ENCODE peak calls at places on chromosomes 3 and 15, in four cellular contexts. X is K562, E is fibroblast of lung, D is GM12878. K is an unnamed sample.
A peak's percentile ranks its signal among the peaks of the same experiment; 100 is the strongest.

GRCh38 chr15:88700716-88701115 is 61.9 kb downstream of the ISG20 start:
- DNase-seq in X (no peak), E (no peak), D (no peak), K (no peak)

GRCh38 chr3:186782542-186783069 is 771 bp upstream of the EIF4A2 start:
- DNase-seq in X (no peak), E (no peak), D (no peak), K (no peak)

GRCh38 chr15:77636209-77636608 is 3.5 kb upstream of the LINGO1 start:
- DNase-seq in X (no peak), E (no peak), D (no peak), K (no peak)

GRCh38 chr3:27656790-27657189 is 65.3 kb downstream of the EOMES start:
- DNase-seq in X (no peak), E (no peak), D (no peak), K (no peak)

GRCh38 chr15:85804481-85805165 is 9.9 kb upstream of the KLHL25 start:
- DNase-seq in X (no peak), E (no peak), D (no peak), K (no peak)

GRCh38 chr3:93961026-93961425 is 12.7 kb downstream of the PROS1 start:
- DNase-seq in X (no peak), E (no peak), D (no peak), K (no peak)

GRCh38 chr3:141798455-141798854 is 35.2 kb downstream of the GRK7 start:
- DNase-seq in X (no peak), E (peak; percentile 73), D (no peak), K (no peak)

GRCh38 chr3:38346584-38347410 is at the start of gene XYLB:
- DNase-seq in X (peak; percentile 97), E (peak; percentile 76), D (peak; percentile 44), K (peak; percentile 66)

GRCh38 chr15:64599716-64600115 is 139.3 kb downstream of the ZNF609 start:
- DNase-seq in X (no peak), E (peak; percentile 68), D (no peak), K (no peak)

GRCh38 chr15:45549831-45550230 is 27.3 kb upstream of the SLC30A4 start:
- DNase-seq in X (no peak), E (peak; percentile 56), D (no peak), K (no peak)

GRCh38 chr15:99137111-99137546 is 32.2 kb downstream of the SYNM start:
- DNase-seq in X (no peak), E (no peak), D (no peak), K (no peak)

GRCh38 chr3:134650431-134651346 is at the start of gene KY:
- DNase-seq in X (no peak), E (peak; percentile 60), D (no peak), K (peak; percentile 30)

GRCh38 chr3:15009156-15009555 is 56.0 kb downstream of the MRPS25 start:
- DNase-seq in X (no peak), E (no peak), D (no peak), K (no peak)

GRCh38 chr3:51388286-51389029 is 2.6 kb upstream of the RBM15B start:
- DNase-seq in X (no peak), E (no peak), D (no peak), K (no peak)

GRCh38 chr3:73144276-73144675 is 82.8 kb downstream of the EBLN2 start:
- DNase-seq in X (peak; percentile 8), E (no peak), D (no peak), K (no peak)

GRCh38 chr3:9352917-9353823 is 9.7 kb upstream of the THUMPD3 start:
- DNase-seq in X (peak; percentile 70), E (peak; percentile 62), D (peak; percentile 9), K (peak; percentile 44)

GRCh38 chr3:144128117-144128892 is 156.7 kb downstream of the DIPK2A start:
- DNase-seq in X (no peak), E (no peak), D (peak; percentile 78), K (no peak)

GRCh38 chr3:9930804-9931418 is 2.7 kb upstream of the CRELD1 start:
- DNase-seq in X (no peak), E (no peak), D (no peak), K (no peak)

GRCh38 chr15:71079208-71080044 is 35.8 kb upstream of the THSD4 start:
- DNase-seq in X (no peak), E (peak; percentile 92), D (no peak), K (no peak)

GRCh38 chr3:139619484-139619883 is 58.3 kb downstream of the NMNAT3 start:
- DNase-seq in X (no peak), E (no peak), D (no peak), K (no peak)

GRCh38 chr3:147360936-147361670 is 45.2 kb downstream of the ZIC4 start:
- DNase-seq in X (no peak), E (peak; percentile 7), D (no peak), K (no peak)

GRCh38 chr3:53250881-53251605 is 4.8 kb downstream of the TKT start:
- DNase-seq in X (no peak), E (no peak), D (no peak), K (no peak)
- H3K4me3 ChIP-seq in X (no peak overlapping the region), E (no peak overlapping the region), D (peak overlapping the region; percentile 92), K (no peak overlapping the region)

DNA sequence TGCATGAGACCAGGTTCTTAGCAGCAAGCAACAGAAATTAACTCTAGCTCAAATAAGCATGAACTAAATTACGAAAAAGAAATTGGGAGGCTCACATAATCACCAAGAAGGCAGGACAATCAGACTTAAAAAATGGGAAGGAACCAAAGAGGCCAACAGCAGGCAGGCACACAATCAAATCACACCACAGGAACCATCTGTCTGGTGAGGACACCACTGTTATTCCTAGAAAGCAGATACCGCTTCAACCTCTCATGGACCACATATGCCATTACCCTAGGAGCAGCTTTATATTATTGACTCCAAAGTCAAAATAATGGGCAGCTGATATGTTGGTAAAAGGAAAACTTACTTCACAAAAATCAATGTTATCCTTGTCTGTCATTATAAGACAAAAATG is 51.6 kb downstream of the SUCLG2 start:
- DNase-seq in X (no peak), E (no peak), D (no peak), K (no peak)
- H3K9ac ChIP-seq in X (no peak overlapping the region), E (no peak overlapping the region), D (no peak overlapping the region), K (no peak overlapping the region)

GRCh38 chr3:71503525-71504249 is 79.8 kb downstream of the FOXP1 start:
- DNase-seq in X (no peak), E (peak; percentile 88), D (no peak), K (no peak)
- H3K4me3 ChIP-seq in X (no peak overlapping the region), E (no peak overlapping the region), D (no peak overlapping the region), K (no peak overlapping the region)

GRCh38 chr3:183636221-183637105 is 1.0 kb downstream of the KLHL24 start:
- DNase-seq in X (peak; percentile 85), E (peak; percentile 96), D (peak; percentile 75), K (peak; percentile 88)

GRCh38 chr3:183635431-183636220 is at the start of gene KLHL24:
- DNase-seq in X (peak; percentile 85), E (peak; percentile 91), D (peak; percentile 60), K (peak; percentile 91)

GRCh38 chr3:183637106-183637486 is 1.7 kb downstream of the KLHL24 start:
- DNase-seq in X (no peak), E (no peak), D (no peak), K (no peak)

GRCh38 chr3:183635107-183635430 is 354 bp upstream of the KLHL24 start:
- DNase-seq in X (no peak), E (no peak), D (no peak), K (no peak)

GRCh38 chr3:183634707-183635106 is 716 bp upstream of the KLHL24 start:
- DNase-seq in X (no peak), E (no peak), D (no peak), K (no peak)
- H3K9ac ChIP-seq in X (peak overlapping the region; percentile 74), E (no peak overlapping the region), D (no peak overlapping the region), K (peak overlapping the region; percentile 46)

GRCh38 chr3:46541856-46542255 is 24.2 kb downstream of the LRRC2 start:
- DNase-seq in X (no peak), E (no peak), D (no peak), K (no peak)
- H3K4me3 ChIP-seq in X (no peak overlapping the region), E (no peak overlapping the region), D (no peak overlapping the region), K (no peak overlapping the region)

DNA sequence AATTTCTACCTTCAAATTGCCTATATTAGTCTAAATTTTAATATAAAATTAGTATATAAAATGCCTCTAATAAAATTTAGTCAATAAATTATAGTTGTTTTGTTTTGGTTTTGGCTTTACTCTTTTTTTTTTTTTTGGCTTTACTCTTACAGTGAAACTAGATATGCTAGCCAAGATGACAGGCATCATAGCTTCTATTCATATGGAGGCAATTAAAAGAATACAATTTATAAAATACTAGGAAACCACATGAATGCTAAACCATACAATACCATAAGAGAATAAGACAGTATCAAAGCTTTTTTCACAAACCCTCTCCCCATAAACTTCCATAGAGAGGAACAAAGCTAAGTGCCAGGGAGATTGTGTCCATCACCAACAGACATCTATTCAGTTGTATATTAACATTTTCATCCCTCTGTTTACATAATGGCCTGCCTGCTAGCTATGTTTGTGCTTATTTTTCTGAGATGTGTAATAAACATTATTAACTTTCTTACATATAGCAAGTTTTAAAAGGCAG is 182.9 kb upstream of the KCNMB2 start:
- DNase-seq in X (no peak), E (peak; percentile 39), D (no peak), K (no peak)
- H3K9ac ChIP-seq in X (no peak overlapping the region), E (no peak overlapping the region), D (no peak overlapping the region), K (no peak overlapping the region)

DNA sequence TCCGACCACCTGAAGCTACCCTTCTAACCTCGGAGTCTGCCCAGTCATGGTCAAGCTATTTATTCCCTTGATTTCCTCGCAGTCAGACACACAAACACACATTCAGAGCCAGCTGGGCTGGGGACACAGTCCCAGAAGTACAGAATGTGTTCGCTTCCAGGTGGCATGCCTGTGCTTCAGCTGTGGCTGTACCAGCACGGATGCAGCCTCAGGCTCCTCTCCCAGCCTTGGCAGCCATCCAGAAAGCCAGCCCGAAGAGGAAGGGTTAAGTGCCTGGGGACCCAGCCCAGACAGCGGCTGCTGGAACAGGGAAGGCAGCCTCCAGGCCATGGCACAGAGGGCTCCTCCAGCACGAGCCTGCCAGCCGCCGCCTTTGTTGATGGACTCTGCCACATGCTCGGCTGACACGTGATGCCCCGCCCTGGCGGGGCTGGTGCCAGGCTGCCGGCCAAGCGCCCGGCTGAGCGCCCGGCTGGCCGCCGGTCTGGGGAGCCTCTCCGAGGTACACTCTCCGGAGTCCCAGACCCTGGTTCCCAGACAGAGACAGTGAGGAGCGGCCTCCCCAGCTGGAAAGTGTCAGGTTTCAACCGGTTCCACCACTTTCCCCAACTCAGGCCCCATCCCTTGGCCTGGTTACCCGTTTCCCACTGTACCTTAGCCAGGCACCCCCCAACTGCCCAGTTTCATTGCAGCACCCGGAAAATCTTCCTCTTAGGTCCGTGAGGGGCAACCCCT is 5.4 kb downstream of the BMF start:
- DNase-seq in X (no peak), E (peak; percentile 78), D (no peak), K (no peak)
- H3K4me3 ChIP-seq in X (no peak overlapping the region), E (no peak overlapping the region), D (peak overlapping the region; percentile 73), K (no peak overlapping the region)

DNA sequence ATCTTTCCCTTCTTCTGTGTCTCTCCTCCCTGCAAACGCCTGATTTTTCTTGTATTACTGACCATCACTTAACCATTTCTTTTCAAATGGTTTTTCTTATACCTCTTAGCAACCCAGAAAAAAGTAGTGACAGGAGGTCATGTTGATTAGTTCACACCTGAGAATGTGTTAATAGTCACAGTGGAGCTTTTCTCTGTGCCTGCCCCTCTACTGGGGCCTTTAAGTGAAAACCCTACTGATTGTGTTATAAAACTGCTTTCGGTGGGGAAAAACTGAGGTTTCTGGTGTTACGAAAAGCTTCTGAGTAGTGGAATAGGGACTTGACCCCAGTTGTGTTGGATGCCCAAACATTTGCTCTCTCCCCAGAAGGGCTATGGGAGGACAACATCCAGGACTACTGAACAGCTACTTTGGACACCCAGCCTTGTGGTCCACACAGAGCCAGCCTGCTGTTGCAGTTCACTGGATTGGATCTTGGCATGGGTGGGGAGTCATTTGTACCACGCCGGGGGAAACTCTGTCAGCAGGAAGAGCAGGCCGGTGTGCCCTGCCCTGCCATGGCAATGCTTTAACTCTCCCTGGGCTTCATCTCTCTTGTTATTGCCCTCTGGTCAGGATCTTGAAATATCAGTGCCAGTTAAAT is 10.3 kb downstream of the GPR87 start:
- DNase-seq in X (no peak), E (no peak), D (no peak), K (no peak)
- H3K9ac ChIP-seq in X (no peak overlapping the region), E (no peak overlapping the region), D (no peak overlapping the region), K (no peak overlapping the region)

K was measured in NT2/D1.